ENCODE peak calls at places on chromosomes 1 and 21, in nine cellular contexts. One of them, this sample, is unnamed.

GRCh38 chr1:46757256-46757955 is 38.5 kb upstream of the EFCAB14 start:
- DNase-seq in activated CD8-positive, alpha-beta T cell treated with anti-CD3 and anti-CD28 coated beads for 36 hours: no peak
- DNase-seq in pancreas: peak
- DNase-seq in epithelial cell of proximal tubule: peak
- DNase-seq in ELR: no peak
- DNase-seq in glomerular endothelial cell: no peak
- DNase-seq in stimulated activated CD8-positive, alpha-beta memory T cell treated with anti-CD3 and anti-CD28 coated beads, Interleukin-12 subunit alpha, Interleukin-12 subunit beta, amount 100 ng/mL, for 1 hour: no peak
- DNase-seq in astrocyte of the cerebellum: no peak
- DNase-seq in NCI-H510A: peak
- DNase-seq in this sample: peak

GRCh38 chr1:64687725-64688285 is 57.1 kb upstream of the RAVER2 start:
- DNase-seq in activated CD8-positive, alpha-beta T cell treated with anti-CD3 and anti-CD28 coated beads for 36 hours: no peak
- DNase-seq in pancreas: no peak
- DNase-seq in epithelial cell of proximal tubule: no peak
- DNase-seq in ELR: peak
- DNase-seq in glomerular endothelial cell: peak
- DNase-seq in stimulated activated CD8-positive, alpha-beta memory T cell treated with anti-CD3 and anti-CD28 coated beads, Interleukin-12 subunit alpha, Interleukin-12 subunit beta, amount 100 ng/mL, for 1 hour: no peak
- DNase-seq in astrocyte of the cerebellum: no peak
- DNase-seq in NCI-H510A: no peak
- DNase-seq in this sample: no peak

GRCh38 chr1:205018381-205018780 is 24.6 kb upstream of the CNTN2 start:
- DNase-seq in activated CD8-positive, alpha-beta T cell treated with anti-CD3 and anti-CD28 coated beads for 36 hours: no peak
- DNase-seq in pancreas: no peak
- DNase-seq in epithelial cell of proximal tubule: no peak
- DNase-seq in ELR: no peak
- DNase-seq in glomerular endothelial cell: no peak
- DNase-seq in stimulated activated CD8-positive, alpha-beta memory T cell treated with anti-CD3 and anti-CD28 coated beads, Interleukin-12 subunit alpha, Interleukin-12 subunit beta, amount 100 ng/mL, for 1 hour: no peak
- DNase-seq in astrocyte of the cerebellum: no peak
- DNase-seq in NCI-H510A: no peak
- DNase-seq in this sample: no peak

GRCh38 chr21:19969156-19969555 is 1029.1 kb upstream of the NCAM2 start:
- DNase-seq in activated CD8-positive, alpha-beta T cell treated with anti-CD3 and anti-CD28 coated beads for 36 hours: no peak
- DNase-seq in pancreas: no peak
- DNase-seq in epithelial cell of proximal tubule: no peak
- DNase-seq in ELR: no peak
- DNase-seq in glomerular endothelial cell: no peak
- DNase-seq in stimulated activated CD8-positive, alpha-beta memory T cell treated with anti-CD3 and anti-CD28 coated beads, Interleukin-12 subunit alpha, Interleukin-12 subunit beta, amount 100 ng/mL, for 1 hour: no peak
- DNase-seq in astrocyte of the cerebellum: no peak
- DNase-seq in NCI-H510A: no peak
- DNase-seq in this sample: no peak

GRCh38 chr21:45254557-45254930 is 33.2 kb downstream of the POFUT2 start:
- DNase-seq in activated CD8-positive, alpha-beta T cell treated with anti-CD3 and anti-CD28 coated beads for 36 hours: no peak
- DNase-seq in pancreas: no peak
- DNase-seq in epithelial cell of proximal tubule: no peak
- DNase-seq in ELR: no peak
- DNase-seq in glomerular endothelial cell: no peak
- DNase-seq in stimulated activated CD8-positive, alpha-beta memory T cell treated with anti-CD3 and anti-CD28 coated beads, Interleukin-12 subunit alpha, Interleukin-12 subunit beta, amount 100 ng/mL, for 1 hour: no peak
- DNase-seq in astrocyte of the cerebellum: no peak
- DNase-seq in NCI-H510A: no peak
- DNase-seq in this sample: no peak

GRCh38 chr1:241485554-241485992 is 34.0 kb downstream of the FH start:
- DNase-seq in activated CD8-positive, alpha-beta T cell treated with anti-CD3 and anti-CD28 coated beads for 36 hours: peak
- DNase-seq in pancreas: no peak
- DNase-seq in epithelial cell of proximal tubule: no peak
- DNase-seq in ELR: peak
- DNase-seq in glomerular endothelial cell: no peak
- DNase-seq in stimulated activated CD8-positive, alpha-beta memory T cell treated with anti-CD3 and anti-CD28 coated beads, Interleukin-12 subunit alpha, Interleukin-12 subunit beta, amount 100 ng/mL, for 1 hour: no peak
- DNase-seq in astrocyte of the cerebellum: no peak
- DNase-seq in NCI-H510A: no peak
- DNase-seq in this sample: no peak

GRCh38 chr21:40049031-40049958 is 182.1 kb downstream of the PCP4 start:
- DNase-seq in activated CD8-positive, alpha-beta T cell treated with anti-CD3 and anti-CD28 coated beads for 36 hours: no peak
- DNase-seq in pancreas: no peak
- DNase-seq in epithelial cell of proximal tubule: peak
- DNase-seq in ELR: peak
- DNase-seq in glomerular endothelial cell: no peak
- DNase-seq in stimulated activated CD8-positive, alpha-beta memory T cell treated with anti-CD3 and anti-CD28 coated beads, Interleukin-12 subunit alpha, Interleukin-12 subunit beta, amount 100 ng/mL, for 1 hour: no peak
- DNase-seq in astrocyte of the cerebellum: peak
- DNase-seq in NCI-H510A: no peak
- DNase-seq in this sample: no peak

GRCh38 chr21:42836767-42837301 is 42.5 kb downstream of the WDR4 start:
- DNase-seq in activated CD8-positive, alpha-beta T cell treated with anti-CD3 and anti-CD28 coated beads for 36 hours: no peak
- DNase-seq in pancreas: no peak
- DNase-seq in epithelial cell of proximal tubule: no peak
- DNase-seq in ELR: no peak
- DNase-seq in glomerular endothelial cell: no peak
- DNase-seq in stimulated activated CD8-positive, alpha-beta memory T cell treated with anti-CD3 and anti-CD28 coated beads, Interleukin-12 subunit alpha, Interleukin-12 subunit beta, amount 100 ng/mL, for 1 hour: no peak
- DNase-seq in astrocyte of the cerebellum: no peak
- DNase-seq in NCI-H510A: no peak
- DNase-seq in this sample: no peak

GRCh38 chr1:235588916-235589515 is 60.6 kb downstream of the GNG4 start:
- DNase-seq in activated CD8-positive, alpha-beta T cell treated with anti-CD3 and anti-CD28 coated beads for 36 hours: no peak
- DNase-seq in pancreas: no peak
- DNase-seq in epithelial cell of proximal tubule: no peak
- DNase-seq in ELR: peak
- DNase-seq in glomerular endothelial cell: no peak
- DNase-seq in stimulated activated CD8-positive, alpha-beta memory T cell treated with anti-CD3 and anti-CD28 coated beads, Interleukin-12 subunit alpha, Interleukin-12 subunit beta, amount 100 ng/mL, for 1 hour: no peak
- DNase-seq in astrocyte of the cerebellum: no peak
- DNase-seq in NCI-H510A: no peak
- DNase-seq in this sample: no peak

GRCh38 chr1:147110872-147111271 is 61.4 kb downstream of the PRKAB2 start:
- DNase-seq in activated CD8-positive, alpha-beta T cell treated with anti-CD3 and anti-CD28 coated beads for 36 hours: no peak
- DNase-seq in pancreas: no peak
- DNase-seq in epithelial cell of proximal tubule: no peak
- DNase-seq in ELR: no peak
- DNase-seq in glomerular endothelial cell: no peak
- DNase-seq in stimulated activated CD8-positive, alpha-beta memory T cell treated with anti-CD3 and anti-CD28 coated beads, Interleukin-12 subunit alpha, Interleukin-12 subunit beta, amount 100 ng/mL, for 1 hour: no peak
- DNase-seq in astrocyte of the cerebellum: no peak
- DNase-seq in NCI-H510A: no peak
- DNase-seq in this sample: no peak

GRCh38 chr1:205967555-205968335 is 24.5 kb upstream of the SLC26A9 start:
- DNase-seq in activated CD8-positive, alpha-beta T cell treated with anti-CD3 and anti-CD28 coated beads for 36 hours: no peak
- DNase-seq in pancreas: no peak
- DNase-seq in epithelial cell of proximal tubule: no peak
- DNase-seq in ELR: peak
- DNase-seq in glomerular endothelial cell: no peak
- DNase-seq in stimulated activated CD8-positive, alpha-beta memory T cell treated with anti-CD3 and anti-CD28 coated beads, Interleukin-12 subunit alpha, Interleukin-12 subunit beta, amount 100 ng/mL, for 1 hour: no peak
- DNase-seq in astrocyte of the cerebellum: no peak
- DNase-seq in NCI-H510A: no peak
- DNase-seq in this sample: no peak

GRCh38 chr1:81430955-81431646 is 369.6 kb upstream of the ADGRL2 start:
- DNase-seq in activated CD8-positive, alpha-beta T cell treated with anti-CD3 and anti-CD28 coated beads for 36 hours: no peak
- DNase-seq in pancreas: no peak
- DNase-seq in epithelial cell of proximal tubule: no peak
- DNase-seq in ELR: no peak
- DNase-seq in glomerular endothelial cell: no peak
- DNase-seq in stimulated activated CD8-positive, alpha-beta memory T cell treated with anti-CD3 and anti-CD28 coated beads, Interleukin-12 subunit alpha, Interleukin-12 subunit beta, amount 100 ng/mL, for 1 hour: no peak
- DNase-seq in astrocyte of the cerebellum: peak
- DNase-seq in NCI-H510A: no peak
- DNase-seq in this sample: no peak

GRCh38 chr1:54510715-54511270 is 37.2 kb upstream of the ACOT11 start:
- DNase-seq in activated CD8-positive, alpha-beta T cell treated with anti-CD3 and anti-CD28 coated beads for 36 hours: no peak
- DNase-seq in pancreas: no peak
- DNase-seq in epithelial cell of proximal tubule: no peak
- DNase-seq in ELR: no peak
- DNase-seq in glomerular endothelial cell: no peak
- DNase-seq in stimulated activated CD8-positive, alpha-beta memory T cell treated with anti-CD3 and anti-CD28 coated beads, Interleukin-12 subunit alpha, Interleukin-12 subunit beta, amount 100 ng/mL, for 1 hour: no peak
- DNase-seq in astrocyte of the cerebellum: no peak
- DNase-seq in NCI-H510A: no peak
- DNase-seq in this sample: no peak

GRCh38 chr1:156906206-156906910 is 12.8 kb downstream of the PEAR1 start:
- DNase-seq in activated CD8-positive, alpha-beta T cell treated with anti-CD3 and anti-CD28 coated beads for 36 hours: no peak
- DNase-seq in pancreas: no peak
- DNase-seq in epithelial cell of proximal tubule: no peak
- DNase-seq in ELR: no peak
- DNase-seq in glomerular endothelial cell: no peak
- DNase-seq in stimulated activated CD8-positive, alpha-beta memory T cell treated with anti-CD3 and anti-CD28 coated beads, Interleukin-12 subunit alpha, Interleukin-12 subunit beta, amount 100 ng/mL, for 1 hour: no peak
- DNase-seq in astrocyte of the cerebellum: no peak
- DNase-seq in NCI-H510A: no peak
- DNase-seq in this sample: peak

GRCh38 chr1:200178340-200178739 is 150.8 kb downstream of the NR5A2 start:
- DNase-seq in activated CD8-positive, alpha-beta T cell treated with anti-CD3 and anti-CD28 coated beads for 36 hours: no peak
- DNase-seq in pancreas: no peak
- DNase-seq in epithelial cell of proximal tubule: no peak
- DNase-seq in ELR: no peak
- DNase-seq in glomerular endothelial cell: no peak
- DNase-seq in stimulated activated CD8-positive, alpha-beta memory T cell treated with anti-CD3 and anti-CD28 coated beads, Interleukin-12 subunit alpha, Interleukin-12 subunit beta, amount 100 ng/mL, for 1 hour: no peak
- DNase-seq in astrocyte of the cerebellum: no peak
- DNase-seq in NCI-H510A: no peak
- DNase-seq in this sample: no peak

GRCh38 chr1:202154766-202155477 is 5.5 kb downstream of the PTPN7 start:
- DNase-seq in activated CD8-positive, alpha-beta T cell treated with anti-CD3 and anti-CD28 coated beads for 36 hours: peak
- DNase-seq in pancreas: peak
- DNase-seq in epithelial cell of proximal tubule: no peak
- DNase-seq in ELR: peak
- DNase-seq in glomerular endothelial cell: no peak
- DNase-seq in stimulated activated CD8-positive, alpha-beta memory T cell treated with anti-CD3 and anti-CD28 coated beads, Interleukin-12 subunit alpha, Interleukin-12 subunit beta, amount 100 ng/mL, for 1 hour: no peak
- DNase-seq in astrocyte of the cerebellum: peak
- DNase-seq in NCI-H510A: peak
- DNase-seq in this sample: peak

GRCh38 chr1:223708001-223708359 is 4.4 kb upstream of the CAPN2 start:
- DNase-seq in activated CD8-positive, alpha-beta T cell treated with anti-CD3 and anti-CD28 coated beads for 36 hours: no peak
- DNase-seq in pancreas: no peak
- DNase-seq in epithelial cell of proximal tubule: no peak
- DNase-seq in ELR: peak
- DNase-seq in glomerular endothelial cell: no peak
- DNase-seq in stimulated activated CD8-positive, alpha-beta memory T cell treated with anti-CD3 and anti-CD28 coated beads, Interleukin-12 subunit alpha, Interleukin-12 subunit beta, amount 100 ng/mL, for 1 hour: no peak
- DNase-seq in astrocyte of the cerebellum: no peak
- DNase-seq in NCI-H510A: peak
- DNase-seq in this sample: no peak

GRCh38 chr1:27348861-27349783 is 7.3 kb downstream of the SYTL1 start:
- DNase-seq in activated CD8-positive, alpha-beta T cell treated with anti-CD3 and anti-CD28 coated beads for 36 hours: peak
- DNase-seq in pancreas: peak
- DNase-seq in epithelial cell of proximal tubule: no peak
- DNase-seq in ELR: peak
- DNase-seq in glomerular endothelial cell: no peak
- DNase-seq in stimulated activated CD8-positive, alpha-beta memory T cell treated with anti-CD3 and anti-CD28 coated beads, Interleukin-12 subunit alpha, Interleukin-12 subunit beta, amount 100 ng/mL, for 1 hour: no peak
- DNase-seq in astrocyte of the cerebellum: no peak
- DNase-seq in NCI-H510A: peak
- DNase-seq in this sample: peak

GRCh38 chr21:36200089-36200561 is 43.5 kb downstream of the DOP1B start:
- DNase-seq in activated CD8-positive, alpha-beta T cell treated with anti-CD3 and anti-CD28 coated beads for 36 hours: no peak
- DNase-seq in pancreas: no peak
- DNase-seq in epithelial cell of proximal tubule: no peak
- DNase-seq in ELR: no peak
- DNase-seq in glomerular endothelial cell: no peak
- DNase-seq in stimulated activated CD8-positive, alpha-beta memory T cell treated with anti-CD3 and anti-CD28 coated beads, Interleukin-12 subunit alpha, Interleukin-12 subunit beta, amount 100 ng/mL, for 1 hour: no peak
- DNase-seq in astrocyte of the cerebellum: no peak
- DNase-seq in NCI-H510A: no peak
- DNase-seq in this sample: peak

GRCh38 chr1:37691497-37692077 is 729 bp upstream of the CDCA8 start:
- DNase-seq in activated CD8-positive, alpha-beta T cell treated with anti-CD3 and anti-CD28 coated beads for 36 hours: peak
- DNase-seq in pancreas: peak
- DNase-seq in epithelial cell of proximal tubule: no peak
- DNase-seq in ELR: peak
- DNase-seq in glomerular endothelial cell: no peak
- DNase-seq in stimulated activated CD8-positive, alpha-beta memory T cell treated with anti-CD3 and anti-CD28 coated beads, Interleukin-12 subunit alpha, Interleukin-12 subunit beta, amount 100 ng/mL, for 1 hour: no peak
- DNase-seq in astrocyte of the cerebellum: no peak
- DNase-seq in NCI-H510A: peak
- DNase-seq in this sample: peak

GRCh38 chr1:178011101-178011828 is 41.4 kb upstream of the SEC16B start:
- DNase-seq in activated CD8-positive, alpha-beta T cell treated with anti-CD3 and anti-CD28 coated beads for 36 hours: no peak
- DNase-seq in pancreas: no peak
- DNase-seq in epithelial cell of proximal tubule: no peak
- DNase-seq in ELR: peak
- DNase-seq in glomerular endothelial cell: peak
- DNase-seq in stimulated activated CD8-positive, alpha-beta memory T cell treated with anti-CD3 and anti-CD28 coated beads, Interleukin-12 subunit alpha, Interleukin-12 subunit beta, amount 100 ng/mL, for 1 hour: no peak
- DNase-seq in astrocyte of the cerebellum: no peak
- DNase-seq in NCI-H510A: no peak
- DNase-seq in this sample: no peak

GRCh38 chr1:199157494-199157893 is 518.7 kb downstream of the PTPRC start:
- DNase-seq in activated CD8-positive, alpha-beta T cell treated with anti-CD3 and anti-CD28 coated beads for 36 hours: no peak
- DNase-seq in pancreas: no peak
- DNase-seq in epithelial cell of proximal tubule: peak
- DNase-seq in ELR: peak
- DNase-seq in glomerular endothelial cell: no peak
- DNase-seq in stimulated activated CD8-positive, alpha-beta memory T cell treated with anti-CD3 and anti-CD28 coated beads, Interleukin-12 subunit alpha, Interleukin-12 subunit beta, amount 100 ng/mL, for 1 hour: no peak
- DNase-seq in astrocyte of the cerebellum: peak
- DNase-seq in NCI-H510A: no peak
- DNase-seq in this sample: no peak

GRCh38 chr21:37987668-37988067 is 71.4 kb upstream of the KCNJ6 start:
- DNase-seq in activated CD8-positive, alpha-beta T cell treated with anti-CD3 and anti-CD28 coated beads for 36 hours: no peak
- DNase-seq in pancreas: no peak
- DNase-seq in epithelial cell of proximal tubule: no peak
- DNase-seq in ELR: no peak
- DNase-seq in glomerular endothelial cell: no peak
- DNase-seq in stimulated activated CD8-positive, alpha-beta memory T cell treated with anti-CD3 and anti-CD28 coated beads, Interleukin-12 subunit alpha, Interleukin-12 subunit beta, amount 100 ng/mL, for 1 hour: no peak
- DNase-seq in astrocyte of the cerebellum: no peak
- DNase-seq in NCI-H510A: no peak
- DNase-seq in this sample: no peak

GRCh38 chr1:53572802-53573148 is 113.6 kb downstream of the DMRTB1 start:
- DNase-seq in activated CD8-positive, alpha-beta T cell treated with anti-CD3 and anti-CD28 coated beads for 36 hours: no peak
- DNase-seq in pancreas: no peak
- DNase-seq in epithelial cell of proximal tubule: no peak
- DNase-seq in ELR: no peak
- DNase-seq in glomerular endothelial cell: no peak
- DNase-seq in stimulated activated CD8-positive, alpha-beta memory T cell treated with anti-CD3 and anti-CD28 coated beads, Interleukin-12 subunit alpha, Interleukin-12 subunit beta, amount 100 ng/mL, for 1 hour: no peak
- DNase-seq in astrocyte of the cerebellum: no peak
- DNase-seq in NCI-H510A: peak
- DNase-seq in this sample: no peak

GRCh38 chr1:158071106-158071505 is 77.7 kb downstream of the KIRREL1 start:
- DNase-seq in activated CD8-positive, alpha-beta T cell treated with anti-CD3 and anti-CD28 coated beads for 36 hours: peak
- DNase-seq in pancreas: no peak
- DNase-seq in epithelial cell of proximal tubule: no peak
- DNase-seq in ELR: no peak
- DNase-seq in glomerular endothelial cell: no peak
- DNase-seq in stimulated activated CD8-positive, alpha-beta memory T cell treated with anti-CD3 and anti-CD28 coated beads, Interleukin-12 subunit alpha, Interleukin-12 subunit beta, amount 100 ng/mL, for 1 hour: no peak
- DNase-seq in astrocyte of the cerebellum: no peak
- DNase-seq in NCI-H510A: no peak
- DNase-seq in this sample: no peak

This sample was measured in left lung.